ENCODE peak calls at places on chromosomes 16 and 17, in nine cellular contexts. K, H, Y, M, S, F, W, I and P are unnamed samples.

GRCh38 chr16:47925811-47926460 is 229.9 kb downstream of the ABCC12 start:
- DNase-seq in W (no peak), H (no peak), I (no peak), F (no peak), S (no peak), M (no peak), K (no peak), Y (no peak), P (no peak)

GRCh38 chr16:85719605-85720318 is 31.0 kb upstream of the GINS2 start:
- DNase-seq in H (no peak), Y (no peak), K (no peak), M (no peak), S (no peak), F (no peak), W (no peak), I (no peak), P (no peak)

GRCh38 chr16:85391175-85391707 is 221.9 kb upstream of the GSE1 start:
- DNase-seq in K (no peak), Y (no peak), S (no peak), W (no peak), I (peak), F (no peak), M (no peak), H (no peak), P (no peak)

GRCh38 chr17:3029213-3029913 is 34.0 kb downstream of the OR1D5 start:
- DNase-seq in F (no peak), H (no peak), W (no peak), K (no peak), S (no peak), I (no peak), M (no peak), Y (no peak), P (no peak)

GRCh38 chr17:81514735-81515529 is 2.3 kb upstream of the ACTG1 start:
- DNase-seq in Y (peak), M (peak), I (peak), W (no peak), H (peak), F (no peak), K (peak), S (peak), P (peak)

GRCh38 chr17:19321481-19322128 is 40.9 kb downstream of the B9D1 start:
- DNase-seq in H (no peak), I (no peak), M (no peak), Y (no peak), F (no peak), K (no peak), S (no peak), W (no peak), P (no peak)

GRCh38 chr17:68378202-68379149 is 78.8 kb downstream of the WIPI1 start:
- DNase-seq in K (no peak), I (peak), Y (peak), H (peak), F (peak), M (peak), S (peak), W (no peak), P (peak)

GRCh38 chr16:8237452-8237851 is 352.9 kb downstream of the TMEM114 start:
- DNase-seq in I (no peak), S (no peak), M (no peak), K (no peak), F (no peak), W (no peak), H (no peak), Y (no peak), P (no peak)

GRCh38 chr17:47941246-47941997 is at the start of gene PNPO:
- DNase-seq in F (peak), W (peak), I (peak), K (peak), H (peak), S (peak), Y (peak), M (peak), P (peak)

GRCh38 chr17:81715107-81715871 is 3.2 kb downstream of the SLC25A10 start:
- DNase-seq in Y (no peak), I (no peak), S (no peak), K (no peak), F (no peak), W (no peak), H (no peak), M (no peak), P (no peak)

GRCh38 chr17:77281904-77282367 is 141.2 kb downstream of the SEC14L1 start:
- DNase-seq in H (no peak), I (peak), M (no peak), S (no peak), Y (no peak), K (peak), W (peak), F (no peak), P (peak)

GRCh38 chr16:31537362-31537921 is 9.7 kb downstream of the AHSP start:
- DNase-seq in M (no peak), I (no peak), K (no peak), Y (no peak), S (no peak), W (no peak), F (no peak), H (no peak), P (no peak)

GRCh38 chr17:14784997-14785696 is 480.0 kb downstream of the PMP22 start:
- DNase-seq in S (no peak), F (no peak), Y (no peak), H (no peak), K (no peak), I (no peak), W (no peak), M (no peak), P (no peak)

GRCh38 chr16:81073560-81074330 is 3.3 kb downstream of the C16orf46 start:
- DNase-seq in W (no peak), M (no peak), K (no peak), H (no peak), S (no peak), Y (no peak), I (no peak), F (no peak), P (no peak)

GRCh38 chr16:3938843-3939624 is 58.5 kb upstream of the CREBBP start:
- DNase-seq in Y (peak), W (peak), F (no peak), K (peak), I (no peak), S (peak), M (peak), H (peak), P (peak)

GRCh38 chr16:1940273-1941161 is 2.5 kb downstream of the MSRB1 start:
- DNase-seq in F (no peak), K (no peak), S (no peak), M (no peak), Y (no peak), H (no peak), W (no peak), I (peak), P (no peak)

GRCh38 chr16:52597073-52597771 is 50.3 kb upstream of the TOX3 start:
- DNase-seq in M (no peak), Y (no peak), H (no peak), I (no peak), W (no peak), F (no peak), K (no peak), S (no peak), P (no peak)

GRCh38 chr17:40177275-40177874 is at the start of gene RAPGEFL1:
- DNase-seq in W (peak), K (peak), S (no peak), F (no peak), I (peak), H (no peak), Y (peak), M (peak), P (peak)

GRCh38 chr17:57986841-57987581 is 1.0 kb downstream of the VEZF1 start:
- DNase-seq in K (no peak), H (peak), S (peak), Y (peak), W (no peak), I (peak), F (no peak), M (peak), P (peak)

GRCh38 chr16:81261049-81261648 is 22.7 kb downstream of the BCO1 start:
- DNase-seq in W (peak), F (no peak), I (no peak), K (no peak), H (no peak), M (peak), S (no peak), Y (peak), P (peak)

GRCh38 chr16:12168054-12169018 is 191.8 kb downstream of the SNX29 start:
- DNase-seq in F (no peak), M (no peak), S (no peak), Y (no peak), W (no peak), H (no peak), I (no peak), K (no peak), P (no peak)

GRCh38 chr16:53282975-53283946 is 151.0 kb upstream of the RBL2 start:
- DNase-seq in F (no peak), H (no peak), K (peak), W (no peak), M (peak), Y (peak), I (no peak), S (peak), P (no peak)

GRCh38 chr16:72677662-72678447 is 370.1 kb downstream of the ZFHX3 start:
- DNase-seq in K (peak), H (no peak), Y (peak), I (no peak), W (no peak), S (peak), M (peak), F (no peak), P (no peak)

GRCh38 chr17:2921443-2921842 is 125.2 kb downstream of the RAP1GAP2 start:
- DNase-seq in S (no peak), W (no peak), F (no peak), I (no peak), M (no peak), Y (no peak), H (no peak), K (no peak), P (no peak)

GRCh38 chr17:79842136-79842655 is 3.0 kb upstream of the CBX4 start:
- DNase-seq in Y (no peak), H (no peak), W (no peak), K (no peak), M (no peak), S (no peak), I (no peak), F (no peak), P (no peak)

GRCh38 chr17:40547079-40547784 is 18.0 kb downstream of the CCR7 start:
- DNase-seq in H (no peak), Y (no peak), W (no peak), K (no peak), I (peak), M (no peak), F (no peak), S (peak), P (peak)

GRCh38 chr17:76019830-76020467 is 7.2 kb downstream of the EVPL start:
- DNase-seq in I (no peak), K (no peak), F (no peak), Y (no peak), W (no peak), M (no peak), H (no peak), S (no peak), P (no peak)

GRCh38 chr16:84444476-84444875 is 60.0 kb downstream of the MEAK7 start:
- DNase-seq in W (no peak), K (no peak), Y (no peak), S (no peak), M (no peak), I (no peak), F (no peak), H (no peak), P (no peak)

GRCh38 chr17:45160505-45161287 is 979 bp upstream of the HEXIM2 start:
- DNase-seq in Y (peak), W (no peak), K (peak), F (no peak), M (peak), I (peak), S (peak), H (peak), P (peak)

GRCh38 chr16:4372578-4373355 is 1.1 kb downstream of the VASN start:
- DNase-seq in M (peak), I (no peak), S (peak), H (peak), Y (no peak), K (no peak), F (no peak), W (no peak), P (peak)

GRCh38 chr16:27529962-27530361 is 19.8 kb downstream of the GTF3C1 start:
- DNase-seq in S (peak), W (no peak), M (peak), K (no peak), Y (peak), F (no peak), I (no peak), H (no peak), P (no peak)

GRCh38 chr17:83076930-83077329 is 2.5 kb upstream of the METRNL start:
- DNase-seq in M (no peak), I (no peak), K (peak), Y (no peak), S (no peak), H (peak), F (no peak), W (no peak), P (no peak)

GRCh38 chr16:64238576-64238975 is 883.3 kb downstream of the CDH11 start:
- DNase-seq in Y (no peak), K (no peak), W (no peak), I (no peak), F (no peak), M (peak), H (no peak), S (peak), P (no peak)

GRCh38 chr16:4200000-4200780 is 41.7 kb downstream of the SRL start:
- DNase-seq in Y (peak), I (no peak), M (peak), F (no peak), S (peak), W (no peak), H (peak), K (peak), P (peak)

GRCh38 chr16:68369168-68369567 is 58.3 kb downstream of the PRMT7 start:
- DNase-seq in I (peak), F (no peak), H (no peak), K (no peak), Y (no peak), S (no peak), W (peak), M (no peak), P (no peak)

GRCh38 chr16:23365602-23366240 is 63.6 kb downstream of the SCNN1B start:
- DNase-seq in M (no peak), W (no peak), H (no peak), F (no peak), I (no peak), Y (no peak), K (no peak), S (no peak), P (no peak)

GRCh38 chr17:77666881-77667395 is 291.6 kb upstream of the TNRC6C start:
- DNase-seq in S (no peak), K (no peak), Y (no peak), M (no peak), H (no peak), I (no peak), F (no peak), W (no peak), P (no peak)

GRCh38 chr16:75789237-75789636 is 62.9 kb upstream of the CPHXL start:
- DNase-seq in Y (peak), M (peak), S (peak), F (no peak), W (peak), K (peak), H (no peak), I (no peak), P (no peak)